ENCODE peak calls at places on chromosomes 2 and 18, in seven cellular contexts. One of them, this sample, is unnamed.

GRCh38 chr2:23322813-23323212 is 62.2 kb upstream of the KLHL29 start:
- DNase-seq in H1: no peak
- DNase-seq in HCT116: no peak
- DNase-seq in SK-N-SH: no peak
- DNase-seq in GM12878: no peak
- DNase-seq in HepG2: no peak
- DNase-seq in K562: no peak
- DNase-seq in this sample: no peak

GRCh38 chr2:177675256-177676220 is 283.0 kb downstream of the AGPS start:
- DNase-seq in H1: no peak
- DNase-seq in HepG2: no peak
- DNase-seq in K562: no peak
- DNase-seq in GM12878: no peak
- DNase-seq in SK-N-SH: no peak
- DNase-seq in HCT116: no peak
- DNase-seq in this sample: no peak

GRCh38 chr2:235270951-235271350 is 222.9 kb upstream of the AGAP1 start:
- DNase-seq in H1: no peak
- DNase-seq in GM12878: peak; percentile 25
- DNase-seq in K562: no peak
- DNase-seq in HCT116: no peak
- DNase-seq in SK-N-SH: no peak
- DNase-seq in HepG2: no peak
- DNase-seq in this sample: no peak

GRCh38 chr2:20427931-20428526 is 18.8 kb upstream of the RHOB start:
- DNase-seq in K562: no peak
- DNase-seq in GM12878: no peak
- DNase-seq in HCT116: no peak
- DNase-seq in SK-N-SH: no peak
- DNase-seq in HepG2: no peak
- DNase-seq in H1: no peak
- DNase-seq in this sample: no peak

GRCh38 chr2:186862869-186863709 is 14.1 kb upstream of the ZSWIM2 start:
- DNase-seq in GM12878: no peak
- DNase-seq in K562: peak; percentile 37
- DNase-seq in H1: no peak
- DNase-seq in SK-N-SH: peak; percentile 34
- DNase-seq in HepG2: peak; percentile 23
- DNase-seq in HCT116: peak; percentile 32
- DNase-seq in this sample: no peak

GRCh38 chr2:200966770-200967169 is 3.3 kb upstream of the ORC2 start:
- DNase-seq in SK-N-SH: no peak
- DNase-seq in H1: no peak
- DNase-seq in HepG2: no peak
- DNase-seq in HCT116: peak; percentile 46
- DNase-seq in K562: peak; percentile 31
- DNase-seq in GM12878: peak; percentile 31
- DNase-seq in this sample: no peak

GRCh38 chr2:201786471-201786870 is 5.7 kb upstream of the ALS2 start:
- DNase-seq in H1: no peak
- DNase-seq in SK-N-SH: no peak
- DNase-seq in HepG2: no peak
- DNase-seq in K562: no peak
- DNase-seq in HCT116: no peak
- DNase-seq in GM12878: no peak
- DNase-seq in this sample: no peak

GRCh38 chr2:101151859-101152194 is 645 bp upstream of the TBC1D8 start:
- DNase-seq in H1: no peak
- DNase-seq in SK-N-SH: no peak
- DNase-seq in GM12878: no peak
- DNase-seq in HepG2: no peak
- DNase-seq in K562: no peak
- DNase-seq in HCT116: no peak
- DNase-seq in this sample: no peak

GRCh38 chr2:232838406-232838874 is 31.6 kb upstream of the SNORC start:
- DNase-seq in K562: peak; percentile 20
- DNase-seq in HCT116: no peak
- DNase-seq in HepG2: peak; percentile 33
- DNase-seq in H1: no peak
- DNase-seq in SK-N-SH: no peak
- DNase-seq in GM12878: peak; percentile 59
- DNase-seq in this sample: no peak

GRCh38 chr2:216453955-216454614 is 41.8 kb downstream of the SMARCAL1 start:
- DNase-seq in H1: no peak
- DNase-seq in HCT116: no peak
- DNase-seq in SK-N-SH: no peak
- DNase-seq in K562: no peak
- DNase-seq in GM12878: no peak
- DNase-seq in HepG2: no peak
- DNase-seq in this sample: no peak

GRCh38 chr18:68355637-68356036 is 359.3 kb downstream of the TMX3 start:
- DNase-seq in SK-N-SH: no peak
- DNase-seq in GM12878: no peak
- DNase-seq in K562: no peak
- DNase-seq in H1: no peak
- DNase-seq in HCT116: no peak
- DNase-seq in HepG2: no peak
- DNase-seq in this sample: no peak

GRCh38 chr2:225740086-225740485 is 340.6 kb downstream of the NYAP2 start:
- DNase-seq in H1: no peak
- DNase-seq in K562: no peak
- DNase-seq in HepG2: no peak
- DNase-seq in SK-N-SH: no peak
- DNase-seq in HCT116: no peak
- DNase-seq in GM12878: no peak
- DNase-seq in this sample: no peak

GRCh38 chr2:218897394-218898108 is 16.9 kb downstream of the WNT10A start:
- DNase-seq in HCT116: no peak
- DNase-seq in GM12878: no peak
- DNase-seq in HepG2: no peak
- DNase-seq in H1: no peak
- DNase-seq in SK-N-SH: peak; percentile 71
- DNase-seq in K562: no peak
- DNase-seq in this sample: no peak

GRCh38 chr2:120738786-120739771 is 3.4 kb downstream of the GLI2 start:
- DNase-seq in HCT116: no peak
- DNase-seq in GM12878: no peak
- DNase-seq in H1: no peak
- DNase-seq in K562: no peak
- DNase-seq in SK-N-SH: no peak
- DNase-seq in HepG2: no peak
- DNase-seq in this sample: no peak

GRCh38 chr18:58100154-58100553 is 56.1 kb downstream of the NEDD4L start:
- DNase-seq in K562: no peak
- DNase-seq in SK-N-SH: no peak
- DNase-seq in GM12878: peak; percentile 46
- DNase-seq in HepG2: no peak
- DNase-seq in H1: no peak
- DNase-seq in HCT116: no peak
- DNase-seq in this sample: no peak

GRCh38 chr2:140063356-140063755 is 1283.2 kb upstream of the NXPH2 start:
- DNase-seq in HepG2: no peak
- DNase-seq in GM12878: no peak
- DNase-seq in K562: no peak
- DNase-seq in H1: no peak
- DNase-seq in SK-N-SH: no peak
- DNase-seq in HCT116: no peak
- DNase-seq in this sample: no peak

GRCh38 chr2:145546091-145546490 is 1026.2 kb upstream of the ZEB2 start:
- DNase-seq in HepG2: no peak
- DNase-seq in H1: no peak
- DNase-seq in HCT116: peak; percentile 16
- DNase-seq in SK-N-SH: no peak
- DNase-seq in K562: peak; percentile 9
- DNase-seq in GM12878: no peak
- DNase-seq in this sample: peak; percentile 29

GRCh38 chr2:145692971-145693478 is 1173.1 kb upstream of the ZEB2 start:
- DNase-seq in HCT116: no peak
- DNase-seq in H1: no peak
- DNase-seq in HepG2: peak; percentile 36
- DNase-seq in K562: peak; percentile 72
- DNase-seq in GM12878: peak; percentile 26
- DNase-seq in SK-N-SH: no peak
- DNase-seq in this sample: no peak

GRCh38 chr2:60958800-60959199 is 58.7 kb upstream of the PEX13 start:
- DNase-seq in HepG2: no peak
- DNase-seq in HCT116: no peak
- DNase-seq in SK-N-SH: no peak
- DNase-seq in GM12878: no peak
- DNase-seq in K562: no peak
- DNase-seq in H1: no peak
- DNase-seq in this sample: no peak
- TF ChIP-seq JUND in HepG2: no peak
- TF ChIP-seq JUND in HCT116: no peak
- TF ChIP-seq JUND in SK-N-SH: no peak
- TF ChIP-seq JUND in GM12878: no peak
- TF ChIP-seq JUND in K562: no peak
- TF ChIP-seq JUND in H1: no peak
- TF ChIP-seq JUND in this sample: no peak

GRCh38 chr2:18077724-18078123 is 199.3 kb downstream of the KCNS3 start:
- DNase-seq in H1: no peak
- DNase-seq in K562: no peak
- DNase-seq in HepG2: no peak
- DNase-seq in SK-N-SH: no peak
- DNase-seq in GM12878: no peak
- DNase-seq in HCT116: no peak
- DNase-seq in this sample: no peak
- TF ChIP-seq JUND in H1: no peak
- TF ChIP-seq JUND in K562: no peak
- TF ChIP-seq JUND in HepG2: no peak
- TF ChIP-seq JUND in SK-N-SH: no peak
- TF ChIP-seq JUND in GM12878: no peak
- TF ChIP-seq JUND in HCT116: no peak
- TF ChIP-seq JUND in this sample: no peak

DNA sequence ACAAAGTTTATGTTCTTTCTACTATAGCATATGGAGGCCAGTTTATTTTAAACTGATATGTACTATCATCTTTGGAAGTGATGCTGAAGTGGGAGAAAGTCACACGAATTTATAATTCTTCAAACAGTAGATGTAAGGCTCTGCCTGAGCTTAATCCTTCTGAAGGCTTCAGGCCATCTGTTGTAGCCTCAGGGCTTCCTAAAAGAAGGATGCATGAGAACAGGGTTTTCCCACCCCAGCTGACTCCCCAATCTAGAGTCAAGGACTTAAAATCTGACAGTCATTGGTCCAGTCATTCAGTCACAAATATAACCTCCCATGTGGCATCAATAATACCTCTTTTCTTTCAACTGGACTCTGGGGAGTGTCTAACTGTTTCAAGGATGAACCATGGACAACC is 330.5 kb downstream of the KCNS3 start:
- DNase-seq in HCT116: no peak
- DNase-seq in H1: no peak
- DNase-seq in GM12878: no peak
- DNase-seq in K562: no peak
- DNase-seq in SK-N-SH: no peak
- DNase-seq in HepG2: no peak
- DNase-seq in this sample: no peak
- TF ChIP-seq JUND in HCT116: no peak
- TF ChIP-seq JUND in H1: no peak
- TF ChIP-seq JUND in GM12878: no peak
- TF ChIP-seq JUND in K562: no peak
- TF ChIP-seq JUND in SK-N-SH: no peak
- TF ChIP-seq JUND in HepG2: no peak
- TF ChIP-seq JUND in this sample: no peak

DNA sequence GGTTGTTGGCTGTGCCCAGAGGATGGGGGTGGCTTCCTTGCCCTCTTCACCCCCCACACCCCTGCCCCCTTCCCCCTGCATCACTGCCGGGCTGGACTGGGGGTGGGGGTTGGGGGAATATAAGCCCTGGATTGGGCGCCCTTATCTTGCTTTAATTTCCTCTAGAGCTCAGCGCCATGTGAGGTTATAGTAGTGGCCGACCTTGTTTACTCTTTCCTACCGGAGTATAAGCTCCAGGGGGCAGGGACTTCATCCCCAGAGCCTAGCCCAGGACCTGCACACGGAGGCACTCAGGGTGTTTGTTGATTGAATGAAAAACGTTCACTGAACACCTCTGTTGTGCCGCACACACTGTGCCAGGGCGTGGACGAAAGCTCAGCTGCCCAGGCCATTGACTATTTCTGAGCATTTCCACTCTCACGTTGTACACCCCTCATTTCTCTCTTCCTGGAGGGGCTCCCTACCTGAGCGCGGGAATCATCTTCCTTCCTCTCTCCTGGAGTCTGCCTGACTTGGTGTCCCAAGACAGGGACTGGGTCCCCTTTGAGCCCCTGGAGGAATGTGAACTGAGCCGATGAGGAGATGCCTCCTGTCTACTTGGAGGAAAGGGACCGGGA is 9.3 kb upstream of the SPATA3 start:
- DNase-seq in SK-N-SH: no peak
- DNase-seq in GM12878: no peak
- DNase-seq in H1: no peak
- DNase-seq in K562: no peak
- DNase-seq in HepG2: no peak
- DNase-seq in HCT116: no peak
- DNase-seq in this sample: no peak
- TF ChIP-seq JUND in SK-N-SH: no peak
- TF ChIP-seq JUND in GM12878: no peak
- TF ChIP-seq JUND in H1: no peak
- TF ChIP-seq JUND in K562: no peak
- TF ChIP-seq JUND in HepG2: no peak
- TF ChIP-seq JUND in HCT116: no peak
- TF ChIP-seq JUND in this sample: no peak

This sample was measured in T47D.